ENCODE peak calls at places on chromosomes 16 and 17, in ten cellular contexts. R is RPMI7951; M is tibial artery; K is A172; D is hippocampal formation; B is stimulated activated CD4-positive, alpha-beta T cell treated with anti-CD3 and anti-CD28 coated beads, Interleukin-15, amount 100 ng/mL, for 24 hours; T is NCI-H1105 treated with DMSO at 0.1 percent for 48 hours; L is uterus; H is colonic mucosa; Z is kidney. F is an unnamed sample.

GRCh38 chr16:19006446-19007315 is 22.9 kb downstream of the TMC7 start:
- DNase-seq in D (no peak), R (no peak), H (no peak), L (no peak), K (no peak), M (no peak), Z (no peak), B (no peak), T (no peak), F (no peak)

GRCh38 chr17:17151055-17151454 is 55.1 kb downstream of the PLD6 start:
- DNase-seq in D (no peak), L (no peak), Z (no peak), B (peak; percentile 41), R (peak; percentile 90), T (no peak), H (no peak), M (no peak), K (peak; percentile 97), F (no peak)

GRCh38 chr16:88455610-88456355 is 2.7 kb downstream of the ZFPM1 start:
- DNase-seq in M (no peak), R (peak; percentile 46), Z (no peak), T (peak; percentile 43), K (peak; percentile 44), B (peak; percentile 89), H (peak; percentile 63), D (no peak), L (no peak), F (peak; percentile 74)

GRCh38 chr16:69476920-69477418 is 52.5 kb downstream of the CYB5B start:
- DNase-seq in D (no peak), R (peak; percentile 95), H (no peak), B (no peak), M (no peak), L (no peak), Z (no peak), K (peak; percentile 99), T (no peak), F (no peak)

GRCh38 chr17:31596382-31597323 is 205.2 kb downstream of the RAB11FIP4 start:
- DNase-seq in M (peak; percentile 89), B (peak; percentile 34), D (peak; percentile 27), T (no peak), R (peak; percentile 99), H (peak; percentile 20), K (peak; percentile 98), Z (peak; percentile 94), L (peak; percentile 64), F (no peak)

GRCh38 chr17:35404360-35404759 is 27.9 kb downstream of the SLFN12 start:
- DNase-seq in H (no peak), L (no peak), Z (no peak), K (no peak), D (no peak), B (no peak), R (no peak), M (no peak), T (no peak), F (no peak)

GRCh38 chr16:10694830-10695229 is at the start of gene TEKT5:
- DNase-seq in B (no peak), H (no peak), T (no peak), K (no peak), Z (no peak), R (peak; percentile 3), D (no peak), L (no peak), M (no peak), F (no peak)

GRCh38 chr17:7841309-7841621 is 7.2 kb downstream of the KDM6B start:
- DNase-seq in L (no peak), R (no peak), K (no peak), D (no peak), H (no peak), T (peak; percentile 70), B (no peak), M (no peak), Z (no peak), F (no peak)

GRCh38 chr17:60305141-60305540 is 86.8 kb downstream of the USP32 start:
- DNase-seq in B (peak; percentile 20), D (peak; percentile 60), T (no peak), M (no peak), H (peak; percentile 20), L (no peak), K (no peak), Z (no peak), R (peak; percentile 24), F (peak; percentile 6)

GRCh38 chr17:38752930-38753506 is 477 bp downstream of the PSMB3 start:
- DNase-seq in T (no peak), M (no peak), B (no peak), H (peak; percentile 29), R (no peak), D (no peak), K (no peak), Z (peak; percentile 83), L (no peak), F (no peak)

GRCh38 chr16:50193594-50193993 is 40.5 kb downstream of the TENT4B start:
- DNase-seq in H (no peak), K (peak; percentile 85), M (no peak), D (no peak), L (no peak), Z (no peak), R (no peak), B (no peak), T (no peak), F (no peak)

GRCh38 chr16:1109648-1110047 is 13.6 kb upstream of the C1QTNF8 start:
- DNase-seq in Z (no peak), H (no peak), R (no peak), M (no peak), K (no peak), L (no peak), B (no peak), T (no peak), D (no peak), F (no peak)

GRCh38 chr16:56477096-56477878 is 25.9 kb downstream of the OGFOD1 start:
- DNase-seq in D (no peak), H (no peak), L (no peak), K (peak; percentile 90), M (no peak), R (peak; percentile 92), T (no peak), Z (no peak), B (peak; percentile 30), F (no peak)

GRCh38 chr17:76475302-76475701 is 7.9 kb downstream of the AANAT start:
- DNase-seq in Z (no peak), T (no peak), L (no peak), D (no peak), K (no peak), M (no peak), B (no peak), R (no peak), H (no peak), F (no peak)

GRCh38 chr17:76005263-76006149 is 4.9 kb downstream of the CDK3 start:
- DNase-seq in Z (peak; percentile 78), L (peak; percentile 79), B (peak; percentile 89), R (peak; percentile 43), H (peak; percentile 95), T (peak; percentile 61), D (peak; percentile 68), M (peak; percentile 69), K (peak; percentile 55), F (peak; percentile 63)

GRCh38 chr17:29004081-29004692 is 1.6 kb downstream of the SEZ6 start:
- DNase-seq in H (no peak), D (no peak), B (no peak), T (no peak), Z (no peak), K (peak; percentile 41), L (no peak), M (no peak), R (peak; percentile 41), F (no peak)

GRCh38 chr17:18031955-18032354 is 7.0 kb downstream of the ATPAF2 start:
- DNase-seq in D (no peak), H (no peak), B (no peak), K (no peak), M (no peak), T (no peak), L (no peak), Z (no peak), R (peak; percentile 24), F (no peak)

GRCh38 chr17:15457723-15458094 is 9.7 kb downstream of the CDRT4 start:
- DNase-seq in Z (no peak), B (no peak), K (no peak), M (peak; percentile 58), R (peak; percentile 50), H (no peak), T (no peak), L (peak; percentile 42), D (peak; percentile 51), F (no peak)

GRCh38 chr17:7732981-7733557 is 15.5 kb downstream of the DNAH2 start:
- DNase-seq in B (no peak), D (no peak), K (no peak), T (no peak), L (no peak), M (no peak), H (no peak), Z (peak; percentile 17), R (no peak), F (no peak)

GRCh38 chr16:77781091-77781490 is 7.3 kb upstream of the VAT1L start:
- DNase-seq in K (no peak), B (no peak), T (no peak), M (no peak), Z (no peak), L (no peak), R (no peak), H (no peak), D (no peak), F (no peak)

GRCh38 chr17:40606548-40607353 is 40.9 kb downstream of the SMARCE1 start:
- DNase-seq in D (no peak), T (no peak), K (no peak), Z (no peak), L (no peak), B (no peak), M (no peak), R (no peak), H (no peak), F (no peak)

F was measured in central memory CD4-positive, alpha-beta T cell.